ENCODE peak calls at places on chromosomes 4 and X, in nine cellular contexts. Z, L, Y, R, G, C, E, W and M are unnamed samples.

GRCh38 chrX:44431206-44431605 is 87.7 kb upstream of the EFHC2 start:
- DNase-seq in C (no peak), Z (no peak), W (no peak), Y (no peak), E (no peak), R (peak; percentile 32), G (no peak), L (no peak), M (no peak)

GRCh38 chr4:95638920-95639501 is 90.2 kb upstream of the UNC5C start:
- DNase-seq in C (no peak), Z (no peak), Y (no peak), E (no peak), G (no peak), R (no peak), W (no peak), L (no peak), M (no peak)

GRCh38 chrX:45527834-45528233 is 327.2 kb upstream of the DIPK2B start:
- DNase-seq in G (no peak), W (no peak), Z (no peak), C (no peak), L (no peak), E (no peak), Y (no peak), R (no peak), M (no peak)

GRCh38 chr4:88938138-88938537 is 118.8 kb downstream of the FAM13A start:
- DNase-seq in W (no peak), E (no peak), C (no peak), R (no peak), L (no peak), G (no peak), Y (no peak), Z (no peak), M (no peak)

GRCh38 chr4:2660596-2661211 is 95.4 kb downstream of the TNIP2 start:
- DNase-seq in E (no peak), C (no peak), Y (no peak), R (no peak), G (no peak), L (no peak), W (no peak), Z (no peak), M (peak; percentile 8)

GRCh38 chr4:110620352-110621327 is 2.2 kb downstream of the PITX2 start:
- DNase-seq in Z (peak; percentile 69), E (peak; percentile 92), C (peak; percentile 66), R (peak; percentile 86), Y (no peak), L (no peak), G (no peak), W (no peak), M (no peak)

GRCh38 chr4:158099686-158100085 is 73.1 kb downstream of the GASK1B start:
- DNase-seq in L (no peak), C (no peak), W (no peak), R (no peak), Y (no peak), G (no peak), E (no peak), Z (no peak), M (no peak)

GRCh38 chr4:159946983-159947645 is 844.2 kb downstream of the RAPGEF2 start:
- DNase-seq in Y (peak; percentile 18), W (no peak), L (no peak), Z (no peak), E (no peak), R (peak; percentile 61), G (no peak), C (peak; percentile 40), M (no peak)

GRCh38 chr4:143294310-143294709 is 42.4 kb upstream of the GAB1 start:
- DNase-seq in W (peak; percentile 85), Z (no peak), E (no peak), C (peak; percentile 67), L (peak; percentile 65), G (no peak), Y (peak; percentile 50), R (peak; percentile 55), M (peak; percentile 54)

GRCh38 chrX:46710927-46711623 is 47.8 kb downstream of the SLC9A7 start:
- DNase-seq in C (peak; percentile 13), Y (no peak), R (no peak), E (no peak), L (no peak), G (no peak), Z (no peak), W (no peak), M (no peak)

GRCh38 chr4:25861422-25861926 is 1.3 kb downstream of the SEL1L3 start:
- DNase-seq in Z (no peak), E (no peak), W (no peak), R (peak; percentile 28), Y (no peak), C (no peak), L (no peak), G (no peak), M (no peak)

GRCh38 chrX:110665636-110666035 is 130.0 kb downstream of the CHRDL1 start:
- DNase-seq in W (no peak), E (peak; percentile 86), C (peak; percentile 20), Y (peak; percentile 11), G (no peak), R (peak; percentile 18), L (peak; percentile 63), Z (no peak), M (peak; percentile 43)

GRCh38 chr4:8819421-8820177 is 52.0 kb downstream of the HMX1 start:
- DNase-seq in Y (no peak), Z (no peak), L (no peak), E (peak; percentile 63), R (no peak), C (peak; percentile 37), G (no peak), W (peak; percentile 59), M (no peak)

GRCh38 chr4:120922390-120923200 is at the start of gene PRDM5:
- DNase-seq in Y (peak; percentile 20), Z (peak; percentile 78), R (peak; percentile 11), L (peak; percentile 60), G (peak; percentile 3), E (peak; percentile 89), W (peak; percentile 74), C (peak; percentile 88), M (peak; percentile 65)

GRCh38 chrX:17737707-17738001 is 361 bp downstream of the SCML1 start:
- DNase-seq in L (no peak), W (no peak), R (no peak), Y (no peak), C (no peak), G (peak; percentile 13), E (no peak), Z (no peak), M (peak; percentile 1)

GRCh38 chr4:64330143-64330542 is 79.1 kb downstream of the TECRL start:
- DNase-seq in Z (no peak), C (no peak), R (no peak), Y (no peak), E (no peak), L (no peak), W (no peak), G (no peak), M (no peak)

GRCh38 chrX:1593286-1594271 is 2.2 kb downstream of the AKAP17A start:
- DNase-seq in Y (no peak), R (no peak), L (no peak), G (no peak), C (no peak), Z (peak; percentile 86), W (no peak), E (peak; percentile 37), M (no peak)
- H3K4me3 ChIP-seq in Y (peak overlapping the region; percentile 95), R (no peak overlapping the region), L (no peak overlapping the region), G (no peak overlapping the region), C (peak overlapping the region; percentile 61), Z (peak overlapping the region; percentile 83), W (peak overlapping the region; percentile 83), E (peak overlapping the region; percentile 93), M (no peak overlapping the region)

DNA sequence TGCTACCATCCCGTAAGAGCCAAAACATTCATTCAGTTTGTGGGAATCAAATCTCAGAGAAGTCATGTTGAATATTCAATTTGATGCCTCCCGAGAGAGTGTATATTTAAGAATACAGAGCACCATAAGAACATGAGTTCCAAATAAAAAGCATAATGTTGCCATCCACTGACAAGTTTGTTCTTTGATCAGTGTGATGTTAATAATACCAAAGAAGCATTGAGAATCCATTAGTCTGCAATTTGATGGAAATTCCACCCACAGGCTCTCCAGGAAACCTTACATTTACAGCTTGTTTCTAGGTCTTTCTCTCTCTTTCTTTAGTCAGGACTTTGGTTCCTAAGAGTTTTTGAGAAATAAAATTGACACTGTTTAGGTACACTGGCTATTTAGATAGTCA is 200.6 kb upstream of the SFRP2 start:
- DNase-seq in Y (no peak), R (no peak), C (no peak), G (no peak), W (no peak), E (no peak), Z (no peak), L (no peak), M (no peak)
- H3K27ac ChIP-seq in Y (no peak overlapping the region), R (no peak overlapping the region), C (no peak overlapping the region), G (no peak overlapping the region), W (no peak overlapping the region), E (peak overlapping the region; percentile 86), Z (no peak overlapping the region), L (no peak overlapping the region), M (no peak overlapping the region)

GRCh38 chr4:16896871-16897270 is 1.6 kb downstream of the LDB2 start:
- DNase-seq in R (no peak), Z (no peak), W (no peak), Y (no peak), L (no peak), E (no peak), G (no peak), C (no peak), M (no peak)

GRCh38 chr4:16900325-16900724 is 1.9 kb upstream of the LDB2 start:
- DNase-seq in R (no peak), W (no peak), G (no peak), L (no peak), Z (no peak), E (no peak), C (no peak), Y (no peak), M (no peak)

GRCh38 chr4:16894406-16894805 is 4.0 kb downstream of the LDB2 start:
- DNase-seq in Z (no peak), E (no peak), R (no peak), C (no peak), L (no peak), Y (no peak), G (no peak), W (no peak), M (no peak)

GRCh38 chr4:16897991-16898827 is at the start of gene LDB2:
- DNase-seq in E (peak; percentile 89), Y (peak; percentile 72), G (no peak), W (peak; percentile 80), C (peak; percentile 46), L (peak; percentile 37), R (no peak), Z (no peak), M (peak; percentile 26)

DNA sequence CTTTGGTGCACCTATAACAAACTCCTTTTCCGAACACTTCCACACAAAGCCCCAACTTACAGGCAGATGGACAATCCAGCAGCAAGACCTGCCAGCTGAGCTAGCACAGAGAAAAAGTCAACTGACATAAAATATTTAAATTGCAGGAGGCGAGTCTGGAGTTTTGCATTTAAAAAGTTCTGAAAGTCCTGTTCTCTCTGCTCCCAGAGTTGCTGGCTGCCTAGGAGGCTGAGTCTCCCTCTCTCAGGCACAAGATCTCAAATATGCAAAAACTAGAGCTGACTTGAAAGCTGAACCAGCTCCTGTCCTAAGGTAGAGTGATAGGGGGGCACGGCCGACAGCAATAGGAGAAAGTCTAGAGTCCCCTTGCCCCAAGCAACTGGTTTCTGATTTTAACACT is 1.1 kb downstream of the LDB2 start:
- DNase-seq in Z (no peak), Y (no peak), G (no peak), C (no peak), R (no peak), E (peak; percentile 69), L (no peak), W (no peak), M (no peak)
- H3K4me3 ChIP-seq in Z (peak overlapping the region; percentile 44), Y (peak overlapping the region; percentile 59), G (no peak overlapping the region), C (peak overlapping the region; percentile 35), R (no peak overlapping the region), E (peak overlapping the region; percentile 72), L (peak overlapping the region; percentile 74), W (peak overlapping the region; percentile 50), M (no peak overlapping the region)

GRCh38 chr4:76072760-76073159 is 1.7 kb upstream of the ART3 start:
- DNase-seq in E (no peak), L (no peak), W (no peak), G (no peak), Y (no peak), R (no peak), C (no peak), Z (no peak), M (no peak)
- H3K27ac ChIP-seq in E (no peak overlapping the region), L (no peak overlapping the region), W (no peak overlapping the region), G (no peak overlapping the region), Y (no peak overlapping the region), R (no peak overlapping the region), C (no peak overlapping the region), Z (no peak overlapping the region), M (no peak overlapping the region)